ENCODE peak calls at places on chromosomes 4 and X, in four cellular contexts. Z is hepatocyte, B is suprapubic skin, J is right lobe of liver. F is an unnamed sample.

GRCh38 chr4:113884655-113885054 is 94.8 kb downstream of the ARSJ start:
- DNase-seq in B (no peak), Z (no peak), J (no peak), F (no peak)

GRCh38 chr4:36358173-36358572 is 76.8 kb downstream of the DTHD1 start:
- DNase-seq in Z (no peak), B (no peak), J (no peak), F (no peak)

GRCh38 chr4:1842339-1842895 is 13.5 kb downstream of the LETM1 start:
- DNase-seq in B (no peak), Z (no peak), J (no peak), F (no peak)

GRCh38 chr4:8391972-8392371 is 48.6 kb downstream of the ACOX3 start:
- DNase-seq in Z (no peak), J (no peak), B (no peak), F (peak; percentile 81)

GRCh38 chrX:110175146-110175545 is 142.7 kb downstream of the AMMECR1 start:
- DNase-seq in Z (no peak), J (no peak), B (no peak), F (peak; percentile 42)

GRCh38 chr4:168515222-168516011 is 18.6 kb downstream of the PALLD start:
- DNase-seq in B (no peak), J (peak; percentile 61), Z (no peak), F (no peak)

GRCh38 chr4:109072595-109072994 is 229.9 kb downstream of the COL25A1 start:
- DNase-seq in J (no peak), B (no peak), Z (peak; percentile 35), F (peak; percentile 72)

GRCh38 chr4:99208719-99209075 is 10.3 kb downstream of the ADH6 start:
- DNase-seq in J (no peak), B (no peak), Z (no peak), F (no peak)

GRCh38 chrX:69186651-69187050 is 21.4 kb upstream of the PJA1 start:
- DNase-seq in J (no peak), Z (no peak), B (no peak), F (no peak)

GRCh38 chrX:110409925-110410324 is 51.3 kb downstream of the RTL9 start:
- DNase-seq in B (no peak), J (no peak), Z (no peak), F (no peak)

GRCh38 chr4:185304944-185305690 is 90.6 kb downstream of the LRP2BP start:
- DNase-seq in B (no peak), Z (peak; percentile 18), J (no peak), F (no peak)

GRCh38 chrX:110407910-110408545 is 49.4 kb downstream of the RTL9 start:
- DNase-seq in J (peak; percentile 49), B (no peak), Z (peak; percentile 72), F (peak; percentile 84)

GRCh38 chr4:140223056-140223810 is 69.2 kb upstream of the MAML3 start:
- DNase-seq in J (no peak), B (no peak), Z (no peak), F (peak; percentile 11)

GRCh38 chrX:136215559-136215958 is 35.6 kb downstream of the MAP7D3 start:
- DNase-seq in B (no peak), J (no peak), Z (no peak), F (no peak)

GRCh38 chrX:9227276-9227675 is 193.3 kb upstream of the FAM9B start:
- DNase-seq in J (no peak), B (no peak), Z (no peak), F (no peak)

GRCh38 chr4:37561803-37562207 is 124.4 kb downstream of the RELL1 start:
- DNase-seq in Z (peak; percentile 49), J (no peak), B (no peak), F (peak; percentile 94)

GRCh38 chrX:135383249-135383648 is 38.5 kb upstream of the SMIM10L2A start:
- DNase-seq in Z (no peak), J (no peak), B (no peak), F (no peak)

GRCh38 chrX:48891402-48892288 is 5.9 kb downstream of the TIMM17B start:
- DNase-seq in J (peak; percentile 85), Z (peak; percentile 92), B (peak; percentile 91), F (peak; percentile 87)

GRCh38 chr4:73248821-73249220 is 9.8 kb downstream of the ANKRD17 start:
- DNase-seq in J (no peak), Z (no peak), B (no peak), F (no peak)

GRCh38 chr4:151673913-151674520 is 86.8 kb downstream of the GATB start:
- DNase-seq in B (no peak), J (no peak), Z (no peak), F (no peak)

GRCh38 chrX:71315917-71316316 is 14.4 kb downstream of the ITGB1BP2 start:
- DNase-seq in Z (no peak), B (no peak), J (no peak), F (no peak)

F was measured in trophoblast cell.